ENCODE peak calls at places on chromosomes 4 and X, in six cellular contexts. N is GM13977, G is omental fat pad, K is fibroblast of mammary gland, J is heart right ventricle, A is HFF-Myc. C is an unnamed sample.

GRCh38 chr4:150244600-150244999 is 166.4 kb downstream of the DCLK2 start:
- DNase-seq in N (no peak), G (no peak), K (peak), J (no peak), A (no peak), C (no peak)

GRCh38 chrX:148536961-148537360 is 36.5 kb downstream of the AFF2 start:
- DNase-seq in N (no peak), G (no peak), K (no peak), J (no peak), A (no peak), C (no peak)

GRCh38 chrX:47637546-47638195 is 7.9 kb upstream of the CFP start:
- DNase-seq in N (peak), G (no peak), K (no peak), J (peak), A (no peak), C (no peak)

GRCh38 chr4:57148831-57149230 is 38.6 kb upstream of the IGFBP7 start:
- DNase-seq in N (no peak), G (no peak), K (peak), J (no peak), A (no peak), C (no peak)

GRCh38 chr4:8835521-8836365 is 35.9 kb downstream of the HMX1 start:
- DNase-seq in N (no peak), G (no peak), K (no peak), J (no peak), A (no peak), C (no peak)

GRCh38 chr4:1753692-1754311 is 32.5 kb downstream of the TACC3 start:
- DNase-seq in N (no peak), G (no peak), K (no peak), J (no peak), A (no peak), C (no peak)

GRCh38 chr4:98720871-98721480 is 62.6 kb upstream of the TSPAN5 start:
- DNase-seq in N (no peak), G (no peak), K (peak), J (no peak), A (no peak), C (no peak)

GRCh38 chrX:46325312-46325877 is 219.8 kb downstream of the ZNF674 start:
- DNase-seq in N (no peak), G (no peak), K (peak), J (no peak), A (no peak), C (no peak)

GRCh38 chr4:83029688-83030087 is 5.3 kb upstream of the COPS4 start:
- DNase-seq in N (no peak), G (no peak), K (no peak), J (no peak), A (no peak), C (no peak)

GRCh38 chrX:134948333-134949241 is 42.2 kb upstream of the SMIM10 start:
- DNase-seq in N (no peak), G (no peak), K (peak), J (no peak), A (no peak), C (no peak)

GRCh38 chrX:119636419-119636818 is 30.2 kb upstream of the NKRF start:
- DNase-seq in N (peak), G (no peak), K (no peak), J (no peak), A (no peak), C (peak)

GRCh38 chr4:73911746-73912145 is 42.6 kb downstream of the CXCL1 start:
- DNase-seq in N (no peak), G (no peak), K (peak), J (no peak), A (no peak), C (no peak)

GRCh38 chr4:148079945-148080344 is 348.1 kb downstream of the ARHGAP10 start:
- DNase-seq in N (no peak), G (no peak), K (no peak), J (no peak), A (no peak), C (no peak)

GRCh38 chr4:140851804-140852203 is 95.6 kb upstream of the TBC1D9 start:
- DNase-seq in N (no peak), G (no peak), K (no peak), J (no peak), A (no peak), C (no peak)

GRCh38 chrX:154485150-154486051 is 1.0 kb downstream of the UBL4A start:
- DNase-seq in N (no peak), G (no peak), K (no peak), J (no peak), A (no peak), C (no peak)

GRCh38 chr4:41913509-41913908 is 21.7 kb upstream of the TMEM33 start:
- DNase-seq in N (no peak), G (no peak), K (peak), J (no peak), A (no peak), C (no peak)

GRCh38 chr4:145909773-145910172 is 28.9 kb downstream of the ZNF827 start:
- DNase-seq in N (no peak), G (no peak), K (peak), J (no peak), A (no peak), C (no peak)

GRCh38 chrX:109886122-109886761 is 116.7 kb upstream of the TMEM164 start:
- DNase-seq in N (peak), G (no peak), K (peak), J (no peak), A (no peak), C (no peak)

GRCh38 chrX:68252664-68253063 is 180.6 kb downstream of the OPHN1 start:
- DNase-seq in N (no peak), G (no peak), K (no peak), J (no peak), A (no peak), C (no peak)

GRCh38 chr4:102994803-102995202 is 24.7 kb downstream of the SLC9B1 start:
- DNase-seq in N (no peak), G (no peak), K (no peak), J (no peak), A (no peak), C (no peak)

GRCh38 chr4:101224358-101225218 is 122.7 kb downstream of the PPP3CA start:
- DNase-seq in N (no peak), G (no peak), K (no peak), J (no peak), A (no peak), C (no peak)

GRCh38 chrX:30023451-30023850 is 191.9 kb upstream of the MAGEB2 start:
- DNase-seq in N (no peak), G (no peak), K (peak), J (no peak), A (no peak), C (no peak)

GRCh38 chr4:70544279-70544870 is 26.0 kb downstream of the AMTN start:
- DNase-seq in N (no peak), G (no peak), K (peak), J (no peak), A (no peak), C (no peak)

GRCh38 chrX:104370089-104370488 is 115.4 kb upstream of the ESX1 start:
- DNase-seq in N (no peak), G (no peak), K (peak), J (no peak), A (no peak), C (no peak)

GRCh38 chr4:76950846-76951321 is 1.3 kb downstream of the SEPTIN11 start:
- DNase-seq in N (peak), G (no peak), K (peak), J (peak), A (no peak), C (no peak)

GRCh38 chr4:141169391-141169790 is 36.1 kb upstream of the RNF150 start:
- DNase-seq in N (no peak), G (no peak), K (no peak), J (no peak), A (no peak), C (no peak)

GRCh38 chr4:137535718-137536117 is 3.4 kb upstream of the PCDH18 start:
- DNase-seq in N (no peak), G (no peak), K (no peak), J (no peak), A (no peak), C (no peak)

GRCh38 chr4:181536196-181536746 is 706.9 kb upstream of the TENM3 start:
- DNase-seq in N (no peak), G (no peak), K (peak), J (no peak), A (no peak), C (no peak)

GRCh38 chr4:37890501-37891220 is at the start of gene TBC1D1:
- DNase-seq in N (peak), G (no peak), K (no peak), J (peak), A (no peak), C (peak)

GRCh38 chr4:9927317-9928007 is 93.8 kb downstream of the SLC2A9 start:
- DNase-seq in N (no peak), G (no peak), K (no peak), J (no peak), A (no peak), C (no peak)
- TF ChIP-seq CTCF in N (no peak), G (no peak), K (no peak), J (peak), A (no peak), C (no peak)

GRCh38 chr4:13641084-13641483 is 13.6 kb upstream of the BOD1L1 start:
- DNase-seq in N (no peak), G (no peak), K (no peak), J (no peak), A (no peak), C (no peak)

GRCh38 chr4:13642163-13642562 is 14.6 kb upstream of the BOD1L1 start:
- DNase-seq in N (no peak), G (no peak), K (peak), J (no peak), A (no peak), C (no peak)

GRCh38 chr4:13642576-13642975 is 15.1 kb upstream of the BOD1L1 start:
- DNase-seq in N (no peak), G (no peak), K (peak), J (no peak), A (no peak), C (no peak)

GRCh38 chr4:13647012-13647411 is 19.5 kb upstream of the BOD1L1 start:
- DNase-seq in N (no peak), G (no peak), K (no peak), J (no peak), A (no peak), C (no peak)

GRCh38 chr4:13645075-13645474 is 17.6 kb upstream of the BOD1L1 start:
- DNase-seq in N (no peak), G (no peak), K (no peak), J (no peak), A (no peak), C (no peak)
- TF ChIP-seq CTCF in N (no peak), G (no peak), K (peak), J (no peak), A (peak), C (no peak)

DNA sequence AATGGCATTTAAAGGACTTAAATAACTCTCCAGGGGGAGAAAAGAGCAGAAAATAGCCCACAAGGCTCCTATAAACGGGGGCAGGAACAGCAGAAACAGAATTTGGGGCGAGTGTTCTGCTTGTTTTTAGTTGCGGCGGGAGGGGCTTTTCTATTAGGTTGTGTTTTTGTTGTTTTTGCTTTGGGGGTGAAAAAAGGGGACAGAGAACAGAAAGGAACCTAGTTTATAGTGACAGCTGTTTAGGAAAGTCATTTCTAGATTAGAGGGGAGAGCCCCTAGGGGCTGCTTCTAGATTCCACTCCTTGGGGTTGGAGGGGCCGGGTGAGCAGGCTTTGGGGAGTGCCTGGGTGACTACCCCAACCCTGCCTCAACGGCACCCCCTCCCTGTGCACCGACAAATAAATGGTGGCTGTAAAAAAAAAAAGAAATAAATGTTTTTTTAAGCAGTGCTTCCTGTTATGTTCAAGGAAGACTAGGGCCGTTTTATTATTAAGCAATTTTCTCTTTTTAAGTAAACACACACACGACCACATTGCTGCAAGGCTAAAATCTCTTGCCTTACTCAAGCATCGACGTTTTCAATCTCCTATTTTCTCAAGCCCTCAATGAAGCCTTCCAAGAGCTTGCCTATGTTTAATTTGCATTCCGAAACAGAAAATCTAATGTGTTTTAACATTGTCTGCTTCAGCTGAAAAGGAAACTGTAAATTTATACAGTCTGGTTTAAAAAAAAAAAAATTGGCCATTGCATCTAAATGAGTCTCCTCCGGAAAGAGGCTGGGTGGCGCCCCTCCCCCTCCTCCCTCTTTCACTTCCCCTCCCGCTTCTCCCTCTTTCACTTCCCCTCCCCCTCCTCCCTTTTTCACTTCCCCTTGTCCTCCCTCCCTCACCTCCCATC is 123.3 kb upstream of the TBL1X start:
- DNase-seq in N (peak), G (no peak), K (peak), J (peak), A (no peak), C (peak)
- TF ChIP-seq CTCF in N (peak), G (no peak), K (no peak), J (no peak), A (no peak), C (no peak)

GRCh38 chrX:123738378-123738955 is 5.6 kb upstream of the THOC2 start:
- DNase-seq in N (no peak), G (no peak), K (no peak), J (no peak), A (no peak), C (no peak)

GRCh38 chrX:123739474-123739873 is 6.6 kb upstream of the THOC2 start:
- DNase-seq in N (no peak), G (no peak), K (no peak), J (no peak), A (no peak), C (no peak)

GRCh38 chrX:123742440-123742839 is 9.6 kb upstream of the THOC2 start:
- DNase-seq in N (no peak), G (no peak), K (no peak), J (no peak), A (no peak), C (no peak)

GRCh38 chrX:123743312-123743711 is 10.5 kb upstream of the THOC2 start:
- DNase-seq in N (no peak), G (no peak), K (no peak), J (no peak), A (no peak), C (no peak)

GRCh38 chrX:123740006-123740405 is 7.2 kb upstream of the THOC2 start:
- DNase-seq in N (no peak), G (no peak), K (no peak), J (no peak), A (no peak), C (no peak)
- TF ChIP-seq CTCF in N (no peak), G (no peak), K (no peak), J (no peak), A (no peak), C (no peak)

DNA sequence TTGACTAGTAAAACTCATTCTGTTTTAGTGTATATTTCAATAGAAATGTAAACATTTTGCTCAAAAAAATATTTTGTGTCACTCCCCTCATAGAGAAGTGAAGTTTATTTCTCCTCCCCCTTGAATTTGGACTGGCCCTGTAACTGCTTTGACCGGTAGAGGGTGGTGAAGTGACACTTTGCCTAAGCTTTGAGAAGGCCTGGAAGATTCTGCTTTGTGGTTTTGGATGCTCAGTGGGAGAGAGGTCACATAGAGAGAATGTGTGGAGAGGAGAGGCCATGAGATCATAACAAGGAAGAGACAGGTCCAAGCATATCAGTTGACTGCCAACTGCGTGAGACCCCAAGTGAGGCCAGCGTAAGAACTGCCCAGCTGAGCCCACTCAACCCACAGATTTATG is 19.1 kb upstream of the ARX start:
- DNase-seq in N (no peak), G (no peak), K (peak), J (no peak), A (no peak), C (no peak)
- TF ChIP-seq CTCF in N (no peak), G (no peak), K (peak), J (no peak), A (peak), C (no peak)

GRCh38 chr4:77958897-77959296 is 96.3 kb downstream of the MRPL1 start:
- DNase-seq in N (no peak), G (no peak), K (no peak), J (no peak), A (no peak), C (no peak)
- TF ChIP-seq CTCF in N (no peak), G (no peak), K (no peak), J (no peak), A (no peak), C (no peak)

C was measured in B cell.